ENCODE peak calls at places on chromosomes 16 and 17, in eight cellular contexts. U, Y, D, O, X, M, K and T are unnamed samples.

GRCh38 chr17:72764632-72765041 is 327.9 kb downstream of the SLC39A11 start:
- DNase-seq in U (peak; percentile 16), Y (no peak), D (no peak), O (no peak), X (peak; percentile 57), M (no peak), K (no peak), T (no peak)

GRCh38 chr16:16086653-16087446 is 136.4 kb downstream of the ABCC6 start:
- DNase-seq in U (no peak), Y (no peak), D (no peak), O (no peak), X (no peak), M (no peak), K (no peak), T (no peak)

GRCh38 chr16:30063893-30064745 is 1.4 kb upstream of the ALDOA start:
- DNase-seq in U (no peak), Y (no peak), D (peak; percentile 64), O (peak; percentile 70), X (peak; percentile 52), M (peak; percentile 86), K (no peak), T (peak; percentile 67)

GRCh38 chr16:3295209-3295608 is 10.0 kb downstream of the TIGD7 start:
- DNase-seq in U (no peak), Y (no peak), D (no peak), O (no peak), X (no peak), M (no peak), K (no peak), T (no peak)

GRCh38 chr16:22088642-22089041 is 3.7 kb upstream of the VWA3A start:
- DNase-seq in U (no peak), Y (no peak), D (no peak), O (no peak), X (no peak), M (no peak), K (no peak), T (no peak)

GRCh38 chr17:41512789-41513547 is 5.7 kb downstream of the KRT15 start:
- DNase-seq in U (no peak), Y (no peak), D (no peak), O (no peak), X (no peak), M (no peak), K (no peak), T (no peak)

GRCh38 chr17:8861482-8862181 is 5.8 kb downstream of the PIK3R6 start:
- DNase-seq in U (no peak), Y (no peak), D (no peak), O (no peak), X (no peak), M (no peak), K (no peak), T (no peak)

GRCh38 chr17:76121932-76122383 is 18.4 kb upstream of the EXOC7 start:
- DNase-seq in U (no peak), Y (no peak), D (no peak), O (no peak), X (peak; percentile 39), M (no peak), K (no peak), T (no peak)

GRCh38 chr16:71407731-71408130 is 34.1 kb downstream of the TLE7 start:
- DNase-seq in U (no peak), Y (no peak), D (no peak), O (no peak), X (no peak), M (no peak), K (no peak), T (no peak)

GRCh38 chr16:88971371-88972097 is 5.5 kb downstream of the CBFA2T3 start:
- DNase-seq in U (no peak), Y (no peak), D (no peak), O (peak; percentile 21), X (no peak), M (peak; percentile 74), K (no peak), T (no peak)
- H3K27me3 ChIP-seq in U (peaks cover 56% of the 10 kb centered on the region), Y (peaks cover 2% of the 10 kb centered on the region), D (no peaks in the 10 kb centered on the region), O (no peaks in the 10 kb centered on the region), X (peaks cover 3% of the 10 kb centered on the region), M (peaks cover 29% of the 10 kb centered on the region), K (no peaks in the 10 kb centered on the region), T (peaks cover 8% of the 10 kb centered on the region)

DNA sequence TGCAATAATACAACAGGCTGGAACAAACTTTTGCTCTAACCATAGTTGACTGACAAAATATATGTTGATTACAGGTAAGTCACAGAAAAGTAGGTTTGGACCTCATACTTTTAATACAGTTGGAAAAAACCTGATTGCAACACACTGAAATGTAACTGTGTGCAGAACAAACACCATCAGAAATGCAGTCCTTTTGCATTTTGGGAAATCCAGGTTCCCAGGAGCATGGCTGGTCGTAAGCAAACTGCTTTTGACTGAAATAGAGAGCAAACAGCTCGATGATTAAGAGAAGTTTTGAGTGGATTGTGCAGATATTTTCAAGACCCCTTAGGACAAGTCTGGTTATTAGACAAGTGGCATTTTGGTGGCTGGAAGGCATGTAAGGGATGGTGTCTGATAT is 8.0 kb downstream of the IGF2BP1 start:
- DNase-seq in U (no peak), Y (no peak), D (no peak), O (no peak), X (no peak), M (no peak), K (no peak), T (no peak)
- H3K27me3 ChIP-seq in U (no peaks in the 10 kb centered on the region), Y (peaks cover 10% of the 10 kb centered on the region), D (no peaks in the 10 kb centered on the region), O (peaks cover 49% of the 10 kb centered on the region), X (peaks cover 62% of the 10 kb centered on the region), M (peaks cover 95% of the 10 kb centered on the region), K (no peaks in the 10 kb centered on the region), T (peaks cover 53% of the 10 kb centered on the region)

DNA sequence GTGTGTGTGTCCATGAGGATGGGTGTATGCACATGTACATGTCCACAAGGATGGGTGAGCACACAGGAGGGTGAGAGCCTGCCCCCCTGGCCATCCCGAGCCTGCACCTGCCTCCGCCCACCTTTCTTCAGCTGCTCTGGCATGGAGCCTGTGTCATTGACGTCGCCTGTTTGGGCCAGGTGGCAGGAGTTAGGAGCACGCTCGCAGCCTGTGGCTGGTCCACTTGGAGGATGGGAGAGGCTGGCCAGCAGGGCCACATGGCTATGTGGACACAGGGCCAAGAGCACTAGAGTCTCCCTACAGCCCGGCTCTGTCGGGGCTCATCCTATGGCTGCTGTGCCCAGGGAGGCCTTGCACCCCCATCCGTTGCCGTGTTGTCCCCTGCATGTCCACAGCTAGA is 21.4 kb downstream of the BAHCC1 start:
- DNase-seq in U (no peak), Y (no peak), D (no peak), O (no peak), X (no peak), M (no peak), K (no peak), T (no peak)
- H3K27me3 ChIP-seq in U (no peaks in the 10 kb centered on the region), Y (no peaks in the 10 kb centered on the region), D (no peaks in the 10 kb centered on the region), O (no peaks in the 10 kb centered on the region), X (no peaks in the 10 kb centered on the region), M (no peaks in the 10 kb centered on the region), K (no peaks in the 10 kb centered on the region), T (no peaks in the 10 kb centered on the region)

DNA sequence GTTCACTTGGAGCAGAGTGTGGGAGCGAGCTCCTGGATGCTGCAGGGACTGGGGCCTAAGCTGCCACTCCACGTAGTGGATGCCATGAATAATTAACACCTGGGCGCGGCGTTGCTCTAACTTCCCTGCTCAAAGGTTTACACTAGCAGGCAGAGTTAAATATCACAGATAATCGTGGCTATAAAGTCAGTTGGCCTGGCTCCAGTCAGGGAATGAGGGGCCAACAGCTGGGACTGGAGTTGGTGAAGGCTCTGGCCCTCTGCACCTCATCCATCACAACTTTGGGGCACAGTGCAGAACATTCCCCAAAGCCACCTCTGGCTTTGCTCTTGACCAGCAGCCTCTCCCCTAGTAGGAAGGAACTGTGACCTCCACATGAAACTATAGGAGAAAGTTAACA is 10.9 kb downstream of the HOXB4 start:
- DNase-seq in U (no peak), Y (no peak), D (no peak), O (no peak), X (peak; percentile 20), M (no peak), K (no peak), T (no peak)
- H3K27me3 ChIP-seq in U (peaks cover 95% of the 10 kb centered on the region), Y (peaks cover 80% of the 10 kb centered on the region), D (peaks cover 97% of the 10 kb centered on the region), O (peaks cover 3% of the 10 kb centered on the region), X (no peaks in the 10 kb centered on the region), M (peaks cover 80% of the 10 kb centered on the region), K (peaks cover 60% of the 10 kb centered on the region), T (no peaks in the 10 kb centered on the region)